ENCODE peak calls at places on chromosomes 12 and 14, in six cellular contexts. E is body of pancreas, F is endodermal cell, R is SK-N-SH, H is epithelial cell of esophagus, W is fibroblast of mammary gland. C is an unnamed sample.

GRCh38 chr12:52125499-52125900 is 46.0 kb downstream of the SMIM41 start:
- DNase-seq in R (peak), H (no peak), F (peak), W (no peak), E (no peak), C (no peak)

GRCh38 chr14:99982449-99983250 is 82.6 kb upstream of the EVL start:
- DNase-seq in H (peak), W (peak), E (peak), F (peak), R (peak), C (peak)

GRCh38 chr12:51819851-51820720 is 28.4 kb downstream of the FIGNL2 start:
- DNase-seq in W (no peak), H (no peak), R (peak), F (no peak), E (peak), C (no peak)

GRCh38 chr12:103279444-103279843 is 216.3 kb downstream of the C12orf42 start:
- DNase-seq in F (no peak), R (no peak), W (no peak), E (no peak), H (peak), C (no peak)

GRCh38 chr12:10557766-10558165 is 52.1 kb downstream of the EIF2S3B start:
- DNase-seq in W (no peak), R (no peak), E (no peak), H (peak), F (peak), C (no peak)

GRCh38 chr12:65895759-65896656 is 71.7 kb downstream of the HMGA2 start:
- DNase-seq in W (no peak), R (no peak), F (peak), E (no peak), H (no peak), C (peak)

GRCh38 chr12:3342051-3342450 is 149.0 kb upstream of the PRMT8 start:
- DNase-seq in R (peak), W (peak), F (peak), E (peak), H (peak), C (peak)

GRCh38 chr14:76329150-76329881 is 46.6 kb upstream of the ESRRB start:
- DNase-seq in R (no peak), F (peak), H (no peak), E (no peak), W (no peak), C (no peak)

GRCh38 chr12:8065991-8066594 is at the start of gene C3AR1:
- DNase-seq in F (no peak), R (no peak), W (peak), E (no peak), H (peak), C (peak)

GRCh38 chr14:64766430-64767151 is 62.4 kb downstream of the PLEKHG3 start:
- DNase-seq in W (no peak), E (no peak), F (peak), H (peak), R (no peak), C (no peak)

GRCh38 chr12:88472775-88473174 is 107.5 kb downstream of the KITLG start:
- DNase-seq in E (no peak), H (peak), R (no peak), W (peak), F (no peak), C (peak)

GRCh38 chr12:124207617-124208016 is 87.3 kb upstream of the RFLNA start:
- DNase-seq in F (peak), H (no peak), E (no peak), W (no peak), R (no peak), C (peak)

GRCh38 chr12:4174417-4174816 is 99.1 kb upstream of the CCND2 start:
- DNase-seq in F (peak), H (no peak), E (no peak), W (no peak), R (no peak), C (no peak)

GRCh38 chr14:65927871-65928270 is 515.3 kb downstream of the FUT8 start:
- DNase-seq in R (no peak), W (no peak), E (peak), H (no peak), F (peak), C (no peak)

GRCh38 chr12:16568873-16569272 is 37.1 kb downstream of the LMO3 start:
- DNase-seq in R (no peak), F (no peak), W (no peak), E (no peak), H (peak), C (peak)

GRCh38 chr12:30990776-30991175 is 64.2 kb downstream of the TSPAN11 start:
- DNase-seq in H (no peak), W (no peak), R (no peak), E (no peak), F (no peak), C (no peak)

GRCh38 chr12:50182461-50182860 is 15.3 kb upstream of the CERS5 start:
- DNase-seq in F (no peak), H (no peak), W (no peak), R (no peak), E (no peak), C (no peak)

GRCh38 chr12:124509676-124510300 is 57.6 kb downstream of the NCOR2 start:
- DNase-seq in E (peak), F (no peak), H (peak), R (peak), W (peak), C (peak)

GRCh38 chr14:64702493-64703392 is 1.5 kb upstream of the PLEKHG3 start:
- DNase-seq in E (peak), H (peak), F (peak), R (no peak), W (no peak), C (no peak)

DNA sequence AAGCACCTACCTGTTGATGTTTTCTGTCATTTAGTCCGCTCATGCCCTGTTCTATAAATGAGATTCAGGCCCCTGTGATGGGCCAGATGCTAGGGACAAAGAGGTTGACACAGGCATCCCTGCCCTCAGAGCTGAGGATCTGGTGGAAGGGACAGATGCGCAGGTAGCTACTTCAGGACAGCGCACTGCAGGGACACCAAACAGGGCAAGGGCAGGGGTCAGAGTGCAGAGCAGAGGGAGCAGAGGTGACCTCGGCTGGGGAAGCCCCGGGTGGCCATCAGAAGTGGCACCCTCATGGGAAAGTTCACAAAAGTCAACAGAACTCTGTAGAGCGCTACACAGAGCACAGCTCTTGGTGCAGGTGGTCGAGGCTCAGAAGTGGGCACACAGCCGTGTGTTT is 5.6 kb upstream of the PNMA1 start:
- DNase-seq in R (peak), F (no peak), H (no peak), E (no peak), W (no peak), C (no peak)
- H3K4me3 ChIP-seq in R (no peak), F (no peak), H (no peak), E (no peak), W (no peak), C (no peak)

GRCh38 chr14:98494582-98494981 is 777.4 kb downstream of the BCL11B start:
- DNase-seq in R (no peak), F (no peak), H (peak), W (no peak), E (no peak), C (no peak)

DNA sequence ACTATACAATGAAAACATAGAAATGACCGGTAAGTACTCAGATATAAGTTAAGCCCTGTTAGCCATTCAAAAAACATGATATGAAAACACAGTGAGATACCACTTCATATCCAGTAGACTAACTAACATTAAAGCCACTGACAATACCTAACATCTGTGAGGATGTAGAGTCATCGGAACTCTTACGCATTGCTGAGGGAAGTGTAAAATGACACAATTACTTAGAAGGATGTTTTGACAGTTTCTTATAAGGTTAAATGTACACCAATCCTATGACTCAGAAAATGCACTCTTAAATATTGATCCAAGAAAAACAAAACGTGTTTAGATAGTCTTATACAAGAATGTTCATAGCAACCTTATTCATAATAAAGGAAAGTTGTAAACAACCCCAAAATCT is 782.9 kb downstream of the BCL11B start:
- DNase-seq in H (peak), R (no peak), F (no peak), W (no peak), E (no peak), C (no peak)
- TF ChIP-seq CTCF in H (no peak), R (no peak), F (no peak), W (no peak), E (no peak), C (no peak)

GRCh38 chr14:33943484-33943883 is 7.4 kb downstream of the EGLN3 start:
- DNase-seq in F (peak), H (no peak), W (no peak), R (no peak), E (peak), C (no peak)

GRCh38 chr14:33945329-33945728 is 5.5 kb downstream of the EGLN3 start:
- DNase-seq in E (no peak), H (no peak), F (no peak), R (no peak), W (no peak), C (no peak)

GRCh38 chr14:33948143-33948962 is 2.5 kb downstream of the EGLN3 start:
- DNase-seq in R (no peak), W (no peak), H (no peak), F (peak), E (no peak), C (no peak)

GRCh38 chr14:33949051-33950037 is 1.5 kb downstream of the EGLN3 start:
- DNase-seq in F (peak), H (no peak), R (no peak), W (no peak), E (no peak), C (peak)

DNA sequence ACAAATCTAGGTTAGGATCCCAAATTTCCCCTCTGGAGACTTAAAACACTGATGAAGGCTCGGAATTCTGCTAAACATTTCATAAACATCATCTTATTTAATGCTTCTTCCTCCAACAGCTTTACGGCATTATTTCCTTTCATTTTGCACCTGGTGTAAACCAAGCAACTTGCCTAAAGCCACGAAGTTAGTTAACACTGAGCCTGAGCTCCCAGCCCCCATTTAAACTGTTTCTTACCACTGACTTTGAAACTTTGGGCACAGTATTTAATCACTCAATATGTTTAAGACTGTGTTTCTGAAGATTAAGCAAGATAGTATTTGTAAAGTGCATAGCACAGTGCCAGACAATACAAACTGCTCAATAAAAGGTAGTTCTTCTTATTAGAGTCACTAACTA is 4.2 kb downstream of the EGLN3 start:
- DNase-seq in R (no peak), W (no peak), F (no peak), H (no peak), E (no peak), C (no peak)
- H3K4me3 ChIP-seq in R (no peak), W (no peak), F (peak), H (no peak), E (no peak), C (no peak)

GRCh38 chr12:71124833-71125460 is 32.9 kb downstream of the TSPAN8 start:
- DNase-seq in E (no peak), R (no peak), W (no peak), F (no peak), H (no peak), C (no peak)
- TF ChIP-seq CTCF in E (peak), R (no peak), W (no peak), F (no peak), H (no peak), C (no peak)